ENCODE peak calls at places on chromosomes 1 and 21, in five cellular contexts. One of them, this sample, is unnamed.

GRCh38 chr1:228141082-228141870 is 1.2 kb downstream of the GUK1 start:
- DNase-seq in astrocyte of the cerebellum: peak; percentile 51
- DNase-seq in AG04450: no peak
- DNase-seq in neural progenitor cell: no peak
- DNase-seq in pancreas: peak; percentile 65
- DNase-seq in this sample: peak; percentile 75

GRCh38 chr1:202245391-202245790 is 51.8 kb downstream of the LGR6 start:
- DNase-seq in astrocyte of the cerebellum: no peak
- DNase-seq in AG04450: no peak
- DNase-seq in neural progenitor cell: no peak
- DNase-seq in pancreas: no peak
- DNase-seq in this sample: no peak

GRCh38 chr1:40784141-40784770 is 669 bp downstream of the KCNQ4 start:
- DNase-seq in astrocyte of the cerebellum: no peak
- DNase-seq in AG04450: no peak
- DNase-seq in neural progenitor cell: peak; percentile 75
- DNase-seq in pancreas: no peak
- DNase-seq in this sample: no peak

GRCh38 chr1:241482761-241483250 is 36.7 kb downstream of the FH start:
- DNase-seq in astrocyte of the cerebellum: no peak
- DNase-seq in AG04450: no peak
- DNase-seq in neural progenitor cell: no peak
- DNase-seq in pancreas: no peak
- DNase-seq in this sample: no peak

GRCh38 chr1:101653482-101653946 is 343.2 kb downstream of the OLFM3 start:
- DNase-seq in astrocyte of the cerebellum: peak; percentile 11
- DNase-seq in AG04450: no peak
- DNase-seq in neural progenitor cell: peak; percentile 73
- DNase-seq in pancreas: no peak
- DNase-seq in this sample: peak; percentile 4

GRCh38 chr1:168763031-168763430 is 34.0 kb upstream of the DPT start:
- DNase-seq in astrocyte of the cerebellum: no peak
- DNase-seq in AG04450: no peak
- DNase-seq in neural progenitor cell: no peak
- DNase-seq in pancreas: no peak
- DNase-seq in this sample: no peak

GRCh38 chr1:198529414-198529813 is 11.1 kb downstream of the ATP6V1G3 start:
- DNase-seq in astrocyte of the cerebellum: peak; percentile 49
- DNase-seq in AG04450: peak; percentile 37
- DNase-seq in neural progenitor cell: no peak
- DNase-seq in pancreas: no peak
- DNase-seq in this sample: no peak

GRCh38 chr1:208149776-208150514 is 94.2 kb downstream of the PLXNA2 start:
- DNase-seq in astrocyte of the cerebellum: no peak
- DNase-seq in AG04450: no peak
- DNase-seq in neural progenitor cell: peak; percentile 34
- DNase-seq in pancreas: peak; percentile 48
- DNase-seq in this sample: no peak

GRCh38 chr1:5709461-5709860 is 282.8 kb downstream of the NPHP4 start:
- DNase-seq in astrocyte of the cerebellum: no peak
- DNase-seq in AG04450: no peak
- DNase-seq in neural progenitor cell: no peak
- DNase-seq in pancreas: no peak
- DNase-seq in this sample: no peak

GRCh38 chr1:2606806-2607680 is 20.5 kb downstream of the PRXL2B start:
- DNase-seq in astrocyte of the cerebellum: no peak
- DNase-seq in AG04450: no peak
- DNase-seq in neural progenitor cell: no peak
- DNase-seq in pancreas: no peak
- DNase-seq in this sample: no peak

GRCh38 chr1:208137144-208137682 is 107.0 kb downstream of the PLXNA2 start:
- DNase-seq in astrocyte of the cerebellum: peak; percentile 49
- DNase-seq in AG04450: no peak
- DNase-seq in neural progenitor cell: no peak
- DNase-seq in pancreas: no peak
- DNase-seq in this sample: no peak

GRCh38 chr1:97820470-97821188 is 100.2 kb downstream of the DPYD start:
- DNase-seq in astrocyte of the cerebellum: no peak
- DNase-seq in AG04450: peak; percentile 6
- DNase-seq in neural progenitor cell: peak; percentile 38
- DNase-seq in pancreas: no peak
- DNase-seq in this sample: peak; percentile 72

GRCh38 chr1:154405762-154406571 is 824 bp downstream of the IL6R start:
- DNase-seq in astrocyte of the cerebellum: no peak
- DNase-seq in AG04450: no peak
- DNase-seq in neural progenitor cell: peak; percentile 59
- DNase-seq in pancreas: peak; percentile 59
- DNase-seq in this sample: peak; percentile 21

GRCh38 chr1:112460672-112461071 is 48.1 kb upstream of the WNT2B start:
- DNase-seq in astrocyte of the cerebellum: no peak
- DNase-seq in AG04450: no peak
- DNase-seq in neural progenitor cell: no peak
- DNase-seq in pancreas: no peak
- DNase-seq in this sample: no peak

GRCh38 chr1:167273027-167273800 is 52.5 kb downstream of the POU2F1 start:
- DNase-seq in astrocyte of the cerebellum: peak; percentile 70
- DNase-seq in AG04450: no peak
- DNase-seq in neural progenitor cell: no peak
- DNase-seq in pancreas: no peak
- DNase-seq in this sample: no peak

DNA sequence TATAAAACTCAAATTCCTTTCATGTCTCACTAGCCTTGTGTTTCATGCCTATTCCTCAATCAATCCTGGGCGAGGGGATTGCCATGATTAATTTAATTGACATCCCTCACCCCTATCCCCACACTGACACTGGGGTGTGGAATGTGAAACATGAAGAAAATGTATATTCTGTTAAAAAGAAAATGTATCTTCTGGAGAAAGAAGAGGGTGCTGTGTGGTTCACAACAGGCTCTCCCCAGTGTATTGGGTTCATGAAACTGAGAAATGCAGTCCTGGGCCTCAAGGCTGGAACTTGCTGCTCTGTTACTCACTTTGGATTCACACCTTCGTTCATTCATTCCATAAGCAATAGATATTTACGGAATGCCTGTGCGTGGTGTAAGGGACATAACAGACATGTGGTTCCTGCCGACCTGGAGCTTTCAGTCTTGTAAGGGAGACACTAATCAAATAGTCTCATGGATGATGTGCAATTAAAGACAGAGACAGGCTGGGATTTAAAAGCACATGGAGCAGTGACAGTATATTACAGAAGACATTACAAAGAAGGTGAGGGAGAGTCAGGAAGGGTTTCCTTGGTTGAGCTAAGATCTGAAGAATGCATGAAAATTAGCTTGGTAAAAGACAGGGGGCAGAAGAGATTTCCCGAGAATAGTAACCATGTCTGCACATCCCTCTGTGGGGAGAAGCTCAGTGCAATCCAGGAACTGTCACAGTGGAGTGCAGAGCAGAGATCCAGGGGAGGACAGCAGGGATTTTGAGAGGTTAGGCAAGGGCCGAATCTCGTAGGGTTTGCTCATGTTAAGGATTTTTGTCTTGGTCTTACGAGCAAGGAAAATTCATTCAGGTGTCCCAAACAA is 32.2 kb downstream of the SERTAD4 start:
- DNase-seq in astrocyte of the cerebellum: no peak
- DNase-seq in AG04450: no peak
- DNase-seq in neural progenitor cell: no peak
- DNase-seq in pancreas: no peak
- DNase-seq in this sample: no peak
- TF ChIP-seq CTCF in astrocyte of the cerebellum: peak; percentile 23
- TF ChIP-seq CTCF in AG04450: peak; percentile 36
- TF ChIP-seq CTCF in neural progenitor cell: peak; percentile 36
- TF ChIP-seq CTCF in pancreas: no peak
- TF ChIP-seq CTCF in this sample: peak; percentile 8

GRCh38 chr21:39105341-39105765 is 77.9 kb downstream of the PSMG1 start:
- DNase-seq in astrocyte of the cerebellum: no peak
- DNase-seq in AG04450: no peak
- DNase-seq in neural progenitor cell: no peak
- DNase-seq in pancreas: no peak
- DNase-seq in this sample: no peak

GRCh38 chr21:39107739-39108138 is 75.5 kb downstream of the PSMG1 start:
- DNase-seq in astrocyte of the cerebellum: no peak
- DNase-seq in AG04450: no peak
- DNase-seq in neural progenitor cell: no peak
- DNase-seq in pancreas: no peak
- DNase-seq in this sample: no peak

GRCh38 chr21:39106881-39107462 is 76.3 kb downstream of the PSMG1 start:
- DNase-seq in astrocyte of the cerebellum: no peak
- DNase-seq in AG04450: no peak
- DNase-seq in neural progenitor cell: no peak
- DNase-seq in pancreas: no peak
- DNase-seq in this sample: no peak

GRCh38 chr21:39104911-39105310 is 78.3 kb downstream of the PSMG1 start:
- DNase-seq in astrocyte of the cerebellum: no peak
- DNase-seq in AG04450: no peak
- DNase-seq in neural progenitor cell: peak; percentile 67
- DNase-seq in pancreas: no peak
- DNase-seq in this sample: no peak

GRCh38 chr21:39105836-39106235 is 77.4 kb downstream of the PSMG1 start:
- DNase-seq in astrocyte of the cerebellum: no peak
- DNase-seq in AG04450: no peak
- DNase-seq in neural progenitor cell: no peak
- DNase-seq in pancreas: no peak
- DNase-seq in this sample: no peak
- TF ChIP-seq CTCF in astrocyte of the cerebellum: no peak
- TF ChIP-seq CTCF in AG04450: no peak
- TF ChIP-seq CTCF in neural progenitor cell: no peak
- TF ChIP-seq CTCF in pancreas: no peak
- TF ChIP-seq CTCF in this sample: no peak

DNA sequence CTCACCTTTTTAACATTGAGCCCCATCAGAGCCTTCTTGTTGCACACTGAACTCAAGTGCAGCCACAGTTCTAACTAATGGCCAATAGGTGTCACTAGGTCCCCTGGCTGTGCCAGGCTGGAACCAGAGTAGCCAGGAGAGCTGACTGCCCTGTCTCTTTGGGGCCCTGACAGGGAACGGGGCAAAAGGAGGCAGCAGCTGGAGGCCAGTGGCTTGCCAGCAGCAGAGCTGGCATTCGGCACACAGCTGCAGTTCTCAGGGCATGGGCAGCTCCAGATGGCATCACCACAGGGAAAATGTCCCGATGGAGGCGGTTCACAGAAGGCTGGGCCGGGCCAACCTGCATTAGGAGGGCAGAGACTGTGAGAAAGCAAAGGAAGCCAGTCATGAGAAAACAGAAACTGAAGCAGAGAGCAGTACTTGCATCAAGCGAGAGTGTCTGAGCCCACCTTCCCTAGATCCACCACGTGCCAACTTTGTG is 188.6 kb downstream of the FCRL5 start:
- DNase-seq in astrocyte of the cerebellum: no peak
- DNase-seq in AG04450: no peak
- DNase-seq in neural progenitor cell: peak; percentile 71
- DNase-seq in pancreas: peak; percentile 23
- DNase-seq in this sample: no peak
- TF ChIP-seq CTCF in astrocyte of the cerebellum: peak; percentile 84
- TF ChIP-seq CTCF in AG04450: peak; percentile 54
- TF ChIP-seq CTCF in neural progenitor cell: peak; percentile 67
- TF ChIP-seq CTCF in pancreas: peak; percentile 51
- TF ChIP-seq CTCF in this sample: peak; percentile 90

GRCh38 chr1:65265296-65266271 is 43.8 kb upstream of the DNAJC6 start:
- DNase-seq in astrocyte of the cerebellum: no peak
- DNase-seq in AG04450: no peak
- DNase-seq in neural progenitor cell: peak; percentile 89
- DNase-seq in pancreas: peak; percentile 19
- DNase-seq in this sample: no peak
- TF ChIP-seq CTCF in astrocyte of the cerebellum: peak; percentile 47
- TF ChIP-seq CTCF in AG04450: peak; percentile 9
- TF ChIP-seq CTCF in neural progenitor cell: peak; percentile 58
- TF ChIP-seq CTCF in pancreas: no peak
- TF ChIP-seq CTCF in this sample: no peak

This sample was measured in LNCaP clone FGC.